ENCODE peak calls at places on chromosomes 16 and 17, in nine cellular contexts. X is RWPE1, Z is kidney, K is GM12878, Q is mesothelial cell of epicardium, D is OCI-LY7, S is uterus, O is esophagus squamous epithelium, M is lower lobe of right lung. C is an unnamed sample.

GRCh38 chr16:87226926-87227650 is 90.1 kb downstream of the C16orf95 start:
- DNase-seq in X (no peak), Z (no peak), K (no peak), Q (no peak), D (no peak), S (no peak), O (no peak), M (no peak), C (no peak)

GRCh38 chr17:37131064-37131463 is 182.3 kb downstream of the AATF start:
- DNase-seq in X (no peak), Z (no peak), K (no peak), Q (no peak), D (no peak), S (no peak), O (no peak), M (no peak), C (no peak)

GRCh38 chr17:42378597-42379594 is 9.3 kb downstream of the STAT3 start:
- DNase-seq in X (peak; percentile 41), Z (no peak), K (peak; percentile 41), Q (no peak), D (peak; percentile 46), S (no peak), O (no peak), M (no peak), C (peak; percentile 30)

GRCh38 chr17:81537856-81538555 is 9.8 kb downstream of the FSCN2 start:
- DNase-seq in X (no peak), Z (no peak), K (no peak), Q (no peak), D (peak; percentile 35), S (no peak), O (no peak), M (no peak), C (no peak)

GRCh38 chr16:75432828-75433731 is at the start of gene CFDP1:
- DNase-seq in X (peak; percentile 98), Z (peak; percentile 99), K (peak; percentile 80), Q (peak; percentile 93), D (peak; percentile 97), S (peak; percentile 95), O (peak; percentile 77), M (peak; percentile 98), C (peak; percentile 93)

GRCh38 chr16:8785408-8785807 is 12.0 kb downstream of the TMEM186 start:
- DNase-seq in X (no peak), Z (no peak), K (no peak), Q (no peak), D (no peak), S (no peak), O (no peak), M (no peak), C (no peak)

GRCh38 chr17:6306820-6307219 is 128.1 kb downstream of the AIPL1 start:
- DNase-seq in X (no peak), Z (no peak), K (no peak), Q (no peak), D (no peak), S (no peak), O (no peak), M (no peak), C (no peak)

GRCh38 chr17:75144816-75145511 is 9.3 kb downstream of the JPT1 start:
- DNase-seq in X (no peak), Z (no peak), K (no peak), Q (no peak), D (no peak), S (no peak), O (no peak), M (no peak), C (no peak)

GRCh38 chr17:68460715-68461114 is 3.4 kb upstream of the WIPI1 start:
- DNase-seq in X (no peak), Z (no peak), K (no peak), Q (no peak), D (peak; percentile 51), S (no peak), O (no peak), M (no peak), C (peak; percentile 25)

GRCh38 chr17:30905742-30906100 is 317 bp downstream of the TEFM start:
- DNase-seq in X (peak; percentile 16), Z (no peak), K (no peak), Q (no peak), D (peak; percentile 9), S (no peak), O (no peak), M (no peak), C (peak; percentile 32)

GRCh38 chr17:30908717-30909420 is 2.8 kb upstream of the TEFM start:
- DNase-seq in X (no peak), Z (no peak), K (no peak), Q (no peak), D (peak; percentile 52), S (no peak), O (no peak), M (no peak), C (peak; percentile 28)

DNA sequence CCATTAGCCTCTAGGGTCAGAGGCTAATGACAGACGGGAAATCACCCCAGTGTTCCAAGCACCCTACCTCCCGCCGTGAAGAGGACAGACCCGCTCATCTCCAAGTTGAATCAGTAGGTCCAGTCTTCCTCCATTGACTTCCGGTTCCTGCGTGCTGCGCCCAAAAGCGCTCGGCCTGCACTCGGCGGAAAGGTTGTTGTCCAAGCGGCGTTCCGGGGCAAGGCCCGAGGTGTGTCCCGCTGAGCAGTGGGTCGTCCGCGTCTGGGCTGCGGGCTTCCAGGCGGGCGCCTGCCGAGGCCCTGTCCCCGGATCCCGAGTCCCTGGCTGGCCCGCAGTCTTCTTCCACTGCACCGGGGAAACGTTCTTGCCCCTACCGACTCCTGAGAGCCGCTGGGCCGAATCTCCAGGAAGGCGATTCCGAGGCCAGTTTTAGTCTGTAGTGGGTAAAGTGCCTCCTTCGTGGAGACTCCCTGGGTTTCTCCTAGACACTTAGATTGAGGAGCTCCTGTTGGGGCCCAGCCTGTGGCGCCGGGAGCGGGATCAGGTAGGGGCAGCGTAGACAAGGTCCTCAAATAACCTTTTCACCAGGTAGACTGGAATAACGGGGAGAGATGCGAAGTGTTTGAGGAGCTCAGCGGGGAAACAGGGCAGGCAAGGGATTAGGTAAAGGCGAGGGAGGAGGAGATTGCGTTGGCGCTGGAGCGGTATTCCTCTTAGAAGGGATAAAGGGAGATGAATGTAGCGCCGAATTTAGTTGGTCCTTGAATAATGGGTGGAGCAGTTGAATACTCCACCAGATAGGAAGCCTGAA is at the start of gene TEFM:
- DNase-seq in X (peak; percentile 86), Z (peak; percentile 95), K (peak; percentile 80), Q (peak; percentile 71), D (peak; percentile 91), S (peak; percentile 91), O (peak; percentile 45), M (peak; percentile 92), C (peak; percentile 90)
- TF ChIP-seq CTCF in X (no peak), Z (no peak), K (no peak), Q (no peak), D (no peak), S (no peak), O (no peak), M (no peak), C (no peak)

DNA sequence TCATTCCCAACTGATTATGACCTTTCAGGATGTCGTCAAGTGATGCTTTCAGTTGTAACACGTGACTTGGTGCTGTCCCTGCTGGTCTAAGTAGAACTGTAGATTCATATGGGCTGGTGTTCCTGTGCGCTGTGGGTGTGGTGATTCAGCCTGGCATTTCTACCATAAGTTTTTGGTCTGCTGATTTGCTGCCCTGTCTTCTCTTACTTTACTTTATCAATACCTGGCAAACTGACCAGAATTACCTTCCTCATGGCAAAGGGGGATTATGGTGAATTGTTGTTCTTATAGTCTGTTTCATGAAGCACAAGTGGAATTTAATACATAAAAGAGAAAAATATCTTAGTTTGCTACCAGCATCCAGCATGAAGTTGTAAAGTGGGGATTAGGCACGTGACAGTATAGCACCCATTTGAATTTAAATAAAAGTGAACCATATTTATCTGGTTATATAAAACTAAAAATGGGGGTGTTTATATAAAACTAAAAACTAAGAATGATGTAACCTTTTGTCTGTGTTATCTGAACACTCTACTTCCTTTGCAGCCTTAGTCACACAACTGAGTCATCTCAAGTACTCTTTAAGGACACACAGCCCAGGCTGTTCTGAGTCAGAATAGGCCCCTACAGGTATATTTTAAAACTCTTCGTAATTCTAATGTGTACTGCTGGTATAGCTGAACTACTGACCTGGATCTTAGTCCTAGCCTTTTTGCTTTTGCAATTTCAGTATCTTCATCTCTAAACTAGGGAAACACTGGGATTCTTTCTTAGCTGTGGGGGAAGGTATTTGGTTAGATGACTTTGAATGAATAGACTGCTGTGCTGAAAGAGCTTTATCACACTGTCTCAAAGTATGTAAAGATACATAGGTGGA is 28.3 kb downstream of the TTC19 start:
- DNase-seq in X (peak; percentile 90), Z (no peak), K (peak; percentile 19), Q (no peak), D (no peak), S (no peak), O (no peak), M (no peak), C (peak; percentile 14)
- TF ChIP-seq CTCF in X (no peak), Z (no peak), K (no peak), Q (no peak), D (no peak), S (no peak), O (no peak), M (no peak), C (no peak)

GRCh38 chr17:66584927-66585326 is 250.0 kb upstream of the CACNG5 start:
- DNase-seq in X (no peak), Z (no peak), K (no peak), Q (no peak), D (no peak), S (no peak), O (no peak), M (no peak), C (no peak)

GRCh38 chr17:66580601-66581385 is 254.1 kb upstream of the CACNG5 start:
- DNase-seq in X (no peak), Z (peak; percentile 86), K (no peak), Q (no peak), D (no peak), S (peak; percentile 43), O (no peak), M (no peak), C (no peak)

GRCh38 chr17:66580178-66580577 is 254.7 kb upstream of the CACNG5 start:
- DNase-seq in X (no peak), Z (peak; percentile 94), K (no peak), Q (no peak), D (no peak), S (peak; percentile 61), O (no peak), M (peak; percentile 58), C (no peak)

GRCh38 chr17:66583112-66583748 is 251.7 kb upstream of the CACNG5 start:
- DNase-seq in X (no peak), Z (no peak), K (no peak), Q (no peak), D (no peak), S (no peak), O (no peak), M (no peak), C (no peak)

GRCh38 chr17:66582373-66583111 is 252.4 kb upstream of the CACNG5 start:
- DNase-seq in X (no peak), Z (no peak), K (no peak), Q (no peak), D (no peak), S (no peak), O (no peak), M (no peak), C (no peak)
- TF ChIP-seq CTCF in X (no peak), Z (no peak), K (no peak), Q (no peak), D (no peak), S (no peak), O (no peak), M (no peak), C (no peak)

DNA sequence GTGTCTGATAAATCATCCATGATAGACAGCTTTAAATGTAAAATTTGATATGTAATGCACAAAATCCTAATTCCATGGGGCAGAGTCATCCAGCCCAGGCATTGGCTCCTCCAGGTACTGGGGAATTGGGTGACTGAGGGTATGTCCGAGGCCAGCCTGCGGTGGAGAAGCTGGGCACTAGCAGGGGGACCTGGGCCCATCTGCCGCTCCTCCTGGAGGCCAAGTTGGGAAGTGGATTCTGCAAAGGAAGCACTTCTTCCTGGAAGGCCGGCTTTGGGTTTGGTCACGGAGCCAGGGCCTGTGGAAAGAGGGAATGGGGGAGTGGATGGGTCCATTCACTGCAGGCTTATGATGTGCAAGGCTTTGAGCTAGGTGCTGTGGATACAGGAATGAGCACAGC is 85.8 kb downstream of the GNAO1 start:
- DNase-seq in X (no peak), Z (no peak), K (no peak), Q (no peak), D (no peak), S (no peak), O (no peak), M (no peak), C (no peak)
- TF ChIP-seq CTCF in X (no peak), Z (no peak), K (no peak), Q (peak; percentile 27), D (no peak), S (no peak), O (no peak), M (no peak), C (no peak)